ENCODE peak calls at places on chromosomes 3 and 15, in seven cellular contexts. Y is Right ventricle myocardium superior, O is foreskin fibroblast, U is NCI-H2081, W is ovary, T is RPMI7951, N is WTC11. J is an unnamed sample.

GRCh38 chr3:194273396-194274310 is 77.5 kb downstream of the CPN2 start:
- DNase-seq in T (no peak), U (no peak), N (peak), O (no peak), Y (no peak), W (peak), J (no peak)

GRCh38 chr3:133949438-133949837 is 53.8 kb upstream of the RAB6B start:
- DNase-seq in W (no peak), N (peak), Y (peak), T (peak), U (peak), O (no peak), J (no peak)

GRCh38 chr3:190429681-190430080 is 20.0 kb downstream of the TMEM207 start:
- DNase-seq in U (no peak), T (no peak), W (no peak), Y (no peak), O (no peak), N (no peak), J (no peak)

GRCh38 chr3:196082471-196082971 is 631 bp upstream of the TFRC start:
- DNase-seq in N (no peak), T (no peak), W (no peak), Y (no peak), U (no peak), O (no peak), J (no peak)

GRCh38 chr3:136916200-136916599 is 41.6 kb upstream of the IL20RB start:
- DNase-seq in Y (no peak), W (no peak), U (no peak), N (no peak), O (no peak), T (no peak), J (no peak)

GRCh38 chr15:43469867-43470266 is 23.1 kb downstream of the TP53BP1 start:
- DNase-seq in U (no peak), W (no peak), O (no peak), N (no peak), Y (no peak), T (peak), J (peak)

GRCh38 chr15:79853492-79854328 is 43.1 kb downstream of the MTHFS start:
- DNase-seq in O (peak), W (peak), Y (no peak), T (peak), N (peak), U (peak), J (peak)

GRCh38 chr3:12759097-12759679 is at the start of gene TMEM40:
- DNase-seq in N (peak), T (peak), U (no peak), O (no peak), W (no peak), Y (no peak), J (no peak)

GRCh38 chr3:177823701-177824189 is 626.5 kb upstream of the TBL1XR1 start:
- DNase-seq in W (no peak), U (no peak), Y (no peak), T (no peak), O (no peak), N (no peak), J (no peak)

GRCh38 chr3:104911376-104911775 is 455.3 kb upstream of the ALCAM start:
- DNase-seq in N (no peak), O (no peak), T (no peak), U (no peak), Y (no peak), W (no peak), J (no peak)

J was measured in HT1080.